ENCODE peak calls at places on chromosomes 7 and 10, in five cellular contexts. Q is PC-3, S is HCT116, I is GM23248, R is neural progenitor cell. T is an unnamed sample.
A peak's percentile ranks its signal among the peaks of the same experiment; 100 is the strongest.

GRCh38 chr7:3836855-3837254 is 535.8 kb downstream of the SDK1 start:
- DNase-seq in R (no peak), Q (peak; percentile 35), S (no peak), I (no peak), T (no peak)

GRCh38 chr10:73340121-73340520 is 18.5 kb downstream of the CFAP70 start:
- DNase-seq in S (no peak), I (no peak), R (no peak), Q (peak; percentile 89), T (no peak)

GRCh38 chr7:133315332-133316040 is 62.6 kb downstream of the EXOC4 start:
- DNase-seq in I (peak; percentile 52), R (no peak), S (no peak), Q (no peak), T (no peak)

GRCh38 chr7:116741625-116742316 is 69.8 kb downstream of the MET start:
- DNase-seq in R (no peak), I (no peak), Q (no peak), S (no peak), T (no peak)

GRCh38 chr10:119533473-119533872 is 9.0 kb downstream of the RGS10 start:
- DNase-seq in S (no peak), R (no peak), I (no peak), Q (no peak), T (no peak)

GRCh38 chr10:26438534-26439269 is 561 bp downstream of the APBB1IP start:
- DNase-seq in S (no peak), Q (no peak), R (peak; percentile 35), I (peak; percentile 76), T (peak; percentile 79)

GRCh38 chr7:3114917-3115316 is 71.2 kb upstream of the CARD11 start:
- DNase-seq in I (no peak), S (no peak), Q (no peak), R (no peak), T (no peak)

GRCh38 chr10:35442006-35442405 is 105.7 kb downstream of the CCNY start:
- DNase-seq in S (no peak), Q (no peak), R (no peak), I (peak; percentile 74), T (no peak)

GRCh38 chr10:9018844-9019173 is 964.3 kb downstream of the GATA3 start:
- DNase-seq in I (no peak), Q (no peak), S (no peak), R (no peak), T (no peak)

GRCh38 chr7:44637788-44638594 is 31.6 kb downstream of the OGDH start:
- DNase-seq in Q (peak; percentile 89), R (no peak), I (peak; percentile 98), S (peak; percentile 91), T (no peak)

GRCh38 chr10:79179404-79180309 is 110.9 kb downstream of the ZMIZ1 start:
- DNase-seq in R (peak; percentile 92), I (peak; percentile 53), S (no peak), Q (no peak), T (peak; percentile 31)

GRCh38 chr7:30584970-30585369 is 9.7 kb upstream of the GARS1 start:
- DNase-seq in S (no peak), R (no peak), I (no peak), Q (no peak), T (no peak)

GRCh38 chr7:6640246-6640721 is 3.2 kb downstream of the ZNF316 start:
- DNase-seq in R (peak; percentile 75), Q (no peak), S (no peak), I (peak; percentile 81), T (no peak)

GRCh38 chr10:15068802-15069201 is 19.8 kb downstream of the ACBD7 start:
- DNase-seq in Q (no peak), I (peak; percentile 62), S (no peak), R (no peak), T (no peak)

GRCh38 chr10:1241973-1242935 is 186.1 kb downstream of the WDR37 start:
- DNase-seq in S (no peak), R (no peak), Q (no peak), I (no peak), T (no peak)

GRCh38 chr7:82677493-82677892 is 233.9 kb upstream of the CACNA2D1 start:
- DNase-seq in Q (no peak), R (no peak), S (no peak), I (peak; percentile 36), T (peak; percentile 60)

GRCh38 chr10:31347705-31348104 is 28.7 kb downstream of the ZEB1 start:
- DNase-seq in R (no peak), I (no peak), Q (no peak), S (no peak), T (no peak)
- H3K4me1 ChIP-seq in R (peaks cover 38% of the 10 kb centered on the region), I (peaks cover 42% of the 10 kb centered on the region), Q (peaks cover 2% of the 10 kb centered on the region), S (no peaks in the 10 kb centered on the region), T (no peaks in the 10 kb centered on the region)

GRCh38 chr7:10706875-10707493 is 266.7 kb upstream of the PHF14 start:
- DNase-seq in S (no peak), Q (no peak), I (no peak), R (no peak), T (peak; percentile 80)
- H3K4me2 ChIP-seq in S (no peak overlapping the region), Q (no peak overlapping the region), I (no peak overlapping the region), R (no peak overlapping the region), T (peak overlapping the region; percentile 54)

GRCh38 chr7:33733865-33734650 is 171.3 kb upstream of the BMPER start:
- DNase-seq in R (no peak), Q (no peak), I (no peak), S (no peak), T (no peak)
- TF ChIP-seq EZH2phosphoT487 in R (no peak), Q (no peak), I (no peak), S (no peak), T (no peak)

GRCh38 chr10:77629775-77630565 is 7.6 kb downstream of the KCNMA1 start:
- DNase-seq in I (peak; percentile 39), Q (peak; percentile 66), S (no peak), R (no peak), T (no peak)
- H3K4me1 ChIP-seq in I (peaks cover 12% of the 10 kb centered on the region), Q (peaks cover 52% of the 10 kb centered on the region), S (peaks cover 3% of the 10 kb centered on the region), R (peaks cover 13% of the 10 kb centered on the region), T (no peaks in the 10 kb centered on the region)

DNA sequence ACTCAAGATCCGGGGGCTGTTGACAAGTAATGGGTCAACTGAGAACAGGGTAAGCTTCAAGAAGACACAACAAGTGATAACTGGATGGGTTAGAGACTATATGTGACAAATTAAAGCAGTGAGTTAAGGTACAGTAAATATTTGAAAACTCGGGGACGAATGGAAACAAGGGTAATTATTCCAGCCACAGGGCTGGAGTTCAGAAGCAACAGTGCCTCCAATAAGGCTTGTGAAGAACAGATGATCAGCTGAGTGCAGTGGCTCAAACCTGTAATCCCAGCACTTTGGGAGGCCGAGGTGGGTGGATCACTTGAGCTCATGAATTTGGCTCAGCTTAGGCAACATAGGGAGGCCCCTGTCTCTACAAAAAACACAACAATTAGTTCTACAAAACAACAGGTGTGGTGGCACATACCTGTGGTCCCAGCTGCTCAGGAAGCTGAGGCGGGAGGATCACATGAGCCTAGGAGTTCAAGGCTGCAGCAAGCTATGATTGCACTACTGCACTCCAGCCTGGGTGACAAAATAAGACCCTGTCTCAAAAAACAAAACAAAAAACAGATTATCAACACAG is 20.5 kb upstream of the DLD start:
- DNase-seq in Q (no peak), S (no peak), R (no peak), I (no peak), T (no peak)
- H3K4me2 ChIP-seq in Q (no peak overlapping the region), S (no peak overlapping the region), R (no peak overlapping the region), I (no peak overlapping the region), T (no peak overlapping the region)

GRCh38 chr10:100632027-100632426 is 96.3 kb downstream of the HIF1AN start:
- DNase-seq in I (no peak), R (no peak), Q (no peak), S (no peak), T (no peak)

GRCh38 chr10:100625821-100626220 is 90.1 kb downstream of the HIF1AN start:
- DNase-seq in S (no peak), I (no peak), Q (no peak), R (peak; percentile 82), T (no peak)

GRCh38 chr10:100636848-100637553 is 101.3 kb downstream of the HIF1AN start:
- DNase-seq in S (no peak), I (no peak), R (no peak), Q (no peak), T (no peak)

GRCh38 chr10:100634034-100634433 is 98.3 kb downstream of the HIF1AN start:
- DNase-seq in Q (no peak), I (no peak), R (no peak), S (no peak), T (no peak)

GRCh38 chr10:100631192-100631591 is 95.4 kb downstream of the HIF1AN start:
- DNase-seq in I (no peak), S (no peak), R (no peak), Q (no peak), T (no peak)
- TF ChIP-seq EZH2phosphoT487 in I (no peak), S (no peak), R (no peak), Q (no peak), T (no peak)

GRCh38 chr7:135956393-135956792 is 20.8 kb downstream of the MTPN start:
- DNase-seq in I (no peak), R (no peak), Q (no peak), S (no peak), T (no peak)
- H3K4me1 ChIP-seq in I (peaks cover 17% of the 10 kb centered on the region), R (no peaks in the 10 kb centered on the region), Q (no peaks in the 10 kb centered on the region), S (no peaks in the 10 kb centered on the region), T (peaks cover 24% of the 10 kb centered on the region)

GRCh38 chr10:111354859-111355258 is 278.0 kb downstream of the ADRA2A start:
- DNase-seq in I (no peak), S (no peak), Q (no peak), R (no peak), T (no peak)
- H3K4me2 ChIP-seq in I (no peak overlapping the region), S (no peak overlapping the region), Q (no peak overlapping the region), R (no peak overlapping the region), T (no peak overlapping the region)

DNA sequence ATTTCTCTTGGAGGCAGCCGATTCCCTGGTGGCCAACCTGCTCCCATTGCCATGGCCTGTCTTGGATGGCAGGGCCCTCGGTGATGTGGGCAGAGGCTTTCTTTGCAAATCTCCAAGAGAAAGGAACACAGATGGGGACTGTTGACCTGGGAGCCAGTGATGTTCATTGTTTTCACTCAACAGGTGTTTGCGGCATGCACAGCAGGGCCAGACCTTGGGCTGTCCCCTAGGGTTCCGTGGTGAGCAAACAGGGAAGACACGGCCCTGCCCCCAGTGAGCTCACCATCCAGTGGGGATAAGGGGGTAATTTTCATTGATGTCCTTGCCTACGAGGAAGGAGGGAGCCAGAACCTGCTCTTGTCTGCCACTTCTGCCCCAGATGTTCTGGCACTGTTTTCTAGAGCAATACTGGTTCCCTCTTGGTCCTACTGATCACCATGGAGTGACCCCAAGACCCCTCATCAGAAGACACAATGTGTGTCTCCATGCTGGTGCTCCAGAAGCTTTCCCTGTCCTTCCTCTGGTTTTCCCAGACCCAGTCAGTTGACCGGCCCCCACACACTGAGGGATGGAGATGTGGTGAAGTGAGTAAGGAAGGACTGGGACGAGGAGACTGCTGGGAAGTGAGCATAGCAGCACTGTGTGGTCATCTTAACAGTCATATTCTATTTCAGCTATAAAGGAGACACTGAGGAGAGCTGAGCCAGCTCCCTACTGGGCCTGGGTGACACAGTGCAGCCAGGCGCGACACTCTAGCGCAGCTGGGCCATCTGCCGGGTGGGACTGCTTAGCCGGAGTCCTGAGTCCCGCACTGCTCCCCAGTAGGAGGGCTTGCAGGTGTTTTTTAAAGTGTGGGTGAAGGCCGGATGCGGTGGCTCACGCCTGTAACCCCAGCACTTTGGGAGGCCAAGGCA is 20.4 kb upstream of the FIGNL1 start:
- DNase-seq in R (no peak), Q (no peak), I (peak; percentile 13), S (no peak), T (no peak)
- TF ChIP-seq EZH2phosphoT487 in R (no peak), Q (no peak), I (no peak), S (no peak), T (no peak)